ENCODE peak calls at places on chromosome 18, in six cellular contexts. S is activated CD4-positive, alpha-beta T cell treated with anti-CD3 and anti-CD28 coated beads, Interleukin-2, amount 10 ng/mL, durations not matched to agents 7 days and 5 days; E is adrenal gland; M is 8988T; I is EL; J is cardiac septum. R is an unnamed sample.

GRCh38 chr18:59052965-59053960 is 86.4 kb upstream of the SEC11C start:
- DNase-seq in S (no peak), E (no peak), M (no peak), I (no peak), J (no peak), R (no peak)

GRCh38 chr18:12851709-12852108 is 32.3 kb downstream of the PTPN2 start:
- DNase-seq in S (no peak), E (no peak), M (no peak), I (no peak), J (no peak), R (no peak)

GRCh38 chr18:48861181-48861715 is 89.5 kb downstream of the SMAD7 start:
- DNase-seq in S (no peak), E (no peak), M (no peak), I (no peak), J (no peak), R (no peak)

GRCh38 chr18:64055019-64055418 is 85.1 kb downstream of the SERPINB8 start:
- DNase-seq in S (no peak), E (no peak), M (no peak), I (no peak), J (no peak), R (no peak)

GRCh38 chr18:10299686-10300085 is 154.7 kb upstream of the APCDD1 start:
- DNase-seq in S (no peak), E (no peak), M (no peak), I (peak; percentile 14), J (no peak), R (peak; percentile 46)

GRCh38 chr18:60935046-60935445 is 398.2 kb upstream of the CDH20 start:
- DNase-seq in S (no peak), E (no peak), M (no peak), I (no peak), J (no peak), R (no peak)

GRCh38 chr18:79786781-79787526 is 10.8 kb upstream of the KCNG2 start:
- DNase-seq in S (no peak), E (no peak), M (no peak), I (peak; percentile 67), J (peak; percentile 29), R (no peak)

GRCh38 chr18:5309888-5310470 is 14.5 kb upstream of the ZBTB14 start:
- DNase-seq in S (peak; percentile 55), E (no peak), M (no peak), I (no peak), J (no peak), R (no peak)

GRCh38 chr18:24763765-24764548 is 303.5 kb downstream of the HRH4 start:
- DNase-seq in S (no peak), E (no peak), M (no peak), I (peak; percentile 3), J (no peak), R (no peak)

GRCh38 chr18:13245481-13246000 is 27.0 kb downstream of the LDLRAD4 start:
- DNase-seq in S (no peak), E (no peak), M (no peak), I (no peak), J (peak; percentile 19), R (no peak)

GRCh38 chr18:9348766-9349165 is 14.2 kb downstream of the TWSG1 start:
- DNase-seq in S (no peak), E (no peak), M (no peak), I (no peak), J (no peak), R (no peak)

GRCh38 chr18:50816767-50817166 is 3.0 kb downstream of the MRO start:
- DNase-seq in S (no peak), E (no peak), M (no peak), I (no peak), J (no peak), R (no peak)

GRCh38 chr18:57776354-57776753 is 26.8 kb downstream of the ATP8B1 start:
- DNase-seq in S (no peak), E (no peak), M (no peak), I (no peak), J (no peak), R (no peak)

GRCh38 chr18:65754121-65754520 is 3.3 kb downstream of the CDH7 start:
- DNase-seq in S (no peak), E (no peak), M (no peak), I (no peak), J (no peak), R (no peak)

GRCh38 chr18:63697261-63697660 is 5.5 kb upstream of the SERPINB11 start:
- DNase-seq in S (no peak), E (no peak), M (no peak), I (peak; percentile 67), J (no peak), R (no peak)

GRCh38 chr18:69715322-69715721 is 232.4 kb downstream of the CD226 start:
- DNase-seq in S (no peak), E (no peak), M (no peak), I (no peak), J (no peak), R (no peak)

GRCh38 chr18:45321520-45321919 is 293.8 kb upstream of the SLC14A2 start:
- DNase-seq in S (no peak), E (no peak), M (no peak), I (no peak), J (no peak), R (peak; percentile 41)

GRCh38 chr18:9321017-9321452 is 13.5 kb upstream of the TWSG1 start:
- DNase-seq in S (no peak), E (no peak), M (no peak), I (peak; percentile 62), J (no peak), R (no peak)

GRCh38 chr18:53796042-53796729 is 428.3 kb downstream of the MBD2 start:
- DNase-seq in S (no peak), E (peak; percentile 23), M (no peak), I (peak; percentile 50), J (no peak), R (no peak)

GRCh38 chr18:34838669-34839068 is 128.6 kb downstream of the DTNA start:
- DNase-seq in S (no peak), E (no peak), M (no peak), I (no peak), J (no peak), R (no peak)

GRCh38 chr18:25332002-25332401 is 20.0 kb downstream of the ZNF521 start:
- DNase-seq in S (no peak), E (no peak), M (no peak), I (no peak), J (no peak), R (no peak)

GRCh38 chr18:74714796-74715195 is 117.1 kb downstream of the ZNF407 start:
- DNase-seq in S (no peak), E (no peak), M (no peak), I (no peak), J (no peak), R (no peak)

GRCh38 chr18:40678318-40678717 is 1276.7 kb upstream of the PIK3C3 start:
- DNase-seq in S (no peak), E (no peak), M (no peak), I (no peak), J (no peak), R (no peak)

GRCh38 chr18:59821983-59822382 is 77.8 kb upstream of the PMAIP1 start:
- DNase-seq in S (no peak), E (no peak), M (no peak), I (peak; percentile 66), J (no peak), R (peak; percentile 9)